ENCODE peak calls at places on chromosome 17, in ten cellular contexts. M, F, H, J, X, T, I, C, Q and S are unnamed samples.

GRCh38 chr17:65864409-65864808 is 303.0 kb upstream of the AXIN2 start:
- DNase-seq in T (no peak), H (no peak), J (no peak), X (no peak), C (no peak), M (no peak), I (no peak), F (no peak), Q (no peak), S (no peak)

GRCh38 chr17:73669771-73670170 is 25.5 kb upstream of the SDK2 start:
- DNase-seq in M (no peak), X (no peak), I (no peak), J (no peak), T (no peak), Q (no peak), F (no peak), C (no peak), H (no peak), S (no peak)

GRCh38 chr17:39868554-39868942 is 546 bp downstream of the ZPBP2 start:
- DNase-seq in X (no peak), T (no peak), M (no peak), I (no peak), C (no peak), J (no peak), Q (no peak), H (no peak), F (no peak), S (no peak)

GRCh38 chr17:66964083-66964771 is at the start of gene CACNG4:
- DNase-seq in J (no peak), Q (no peak), F (no peak), H (no peak), T (no peak), M (no peak), C (no peak), X (no peak), I (no peak), S (no peak)

GRCh38 chr17:14389656-14390055 is 88.8 kb downstream of the HS3ST3B1 start:
- DNase-seq in C (no peak), M (no peak), T (no peak), X (no peak), J (no peak), F (no peak), Q (no peak), I (no peak), H (no peak), S (no peak)

GRCh38 chr17:36623281-36623680 is 21.9 kb downstream of the MRM1 start:
- DNase-seq in I (no peak), H (no peak), T (no peak), X (no peak), C (no peak), M (no peak), J (no peak), F (no peak), Q (no peak), S (no peak)

GRCh38 chr17:38740016-38740415 is 8.1 kb downstream of the PCGF2 start:
- DNase-seq in H (no peak), Q (no peak), J (no peak), C (no peak), T (no peak), X (no peak), F (no peak), M (no peak), I (no peak), S (no peak)

GRCh38 chr17:13576661-13577526 is 24.8 kb downstream of the HS3ST3A1 start:
- DNase-seq in C (no peak), F (no peak), M (no peak), H (peak), T (no peak), Q (no peak), X (no peak), I (no peak), J (no peak), S (no peak)

GRCh38 chr17:55161935-55162555 is 102.7 kb upstream of the HLF start:
- DNase-seq in I (no peak), T (no peak), J (no peak), H (peak), M (peak), C (peak), Q (no peak), F (peak), X (no peak), S (no peak)

GRCh38 chr17:66422181-66422580 is 119.8 kb downstream of the PRKCA start:
- DNase-seq in T (no peak), M (no peak), J (no peak), Q (no peak), F (peak), X (no peak), C (no peak), H (no peak), I (no peak), S (no peak)

GRCh38 chr17:37698132-37698615 is 46.7 kb downstream of the HNF1B start:
- DNase-seq in J (no peak), M (no peak), Q (no peak), X (no peak), I (no peak), F (peak), C (peak), H (no peak), T (no peak), S (no peak)

GRCh38 chr17:16941643-16942042 is 30.3 kb downstream of the TNFRSF13B start:
- DNase-seq in T (no peak), X (no peak), I (no peak), M (no peak), Q (no peak), F (no peak), J (no peak), H (peak), C (peak), S (no peak)

GRCh38 chr17:42463976-42464400 is 5.3 kb downstream of the ATP6V0A1 start:
- DNase-seq in C (no peak), X (no peak), I (no peak), M (no peak), T (no peak), Q (no peak), J (no peak), F (no peak), H (no peak), S (no peak)

GRCh38 chr17:31582151-31582907 is 190.9 kb downstream of the RAB11FIP4 start:
- DNase-seq in I (peak), J (no peak), F (no peak), Q (no peak), T (peak), C (no peak), H (peak), X (peak), M (no peak), S (no peak)

GRCh38 chr17:72975509-72975908 is 117.0 kb downstream of the SLC39A11 start:
- DNase-seq in I (no peak), J (no peak), T (no peak), X (no peak), M (no peak), F (no peak), Q (no peak), C (no peak), H (no peak), S (no peak)

GRCh38 chr17:17988427-17988945 is 15.8 kb downstream of the DRC3 start:
- DNase-seq in H (no peak), J (no peak), C (no peak), M (no peak), Q (no peak), F (no peak), X (no peak), I (no peak), T (no peak), S (no peak)

GRCh38 chr17:32006957-32007462 is at the start of gene LRRC37B:
- DNase-seq in H (peak), Q (peak), I (peak), C (peak), M (no peak), T (peak), F (peak), X (peak), J (peak), S (peak)

GRCh38 chr17:45019177-45019711 is 32.2 kb downstream of the DCAKD start:
- DNase-seq in J (no peak), M (no peak), F (no peak), I (peak), C (peak), H (peak), Q (peak), T (no peak), X (peak), S (no peak)

GRCh38 chr17:6231886-6232767 is 161.9 kb downstream of the WSCD1 start:
- DNase-seq in H (no peak), F (peak), C (peak), M (no peak), J (no peak), X (no peak), Q (no peak), I (no peak), T (no peak), S (no peak)

GRCh38 chr17:59496178-59496577 is 69.2 kb upstream of the DHX40 start:
- DNase-seq in J (no peak), Q (no peak), I (no peak), H (no peak), F (no peak), T (no peak), M (no peak), C (no peak), X (no peak), S (no peak)

GRCh38 chr17:72419866-72420774 is 299.3 kb downstream of the SOX9 start:
- DNase-seq in T (no peak), I (no peak), C (no peak), J (no peak), M (no peak), X (no peak), F (no peak), Q (no peak), H (no peak), S (peak)

GRCh38 chr17:30253316-30253715 is 17.8 kb upstream of the SLC6A4 start:
- DNase-seq in I (no peak), F (no peak), H (no peak), J (no peak), Q (peak), M (no peak), C (no peak), X (no peak), T (no peak), S (peak)

GRCh38 chr17:41813039-41813680 is 356 bp downstream of the FKBP10 start:
- DNase-seq in H (no peak), X (no peak), M (no peak), C (no peak), Q (no peak), F (no peak), I (no peak), T (no peak), J (no peak), S (no peak)

GRCh38 chr17:48576479-48577309 is 1.5 kb downstream of the HOXB4 start:
- DNase-seq in F (no peak), H (peak), X (no peak), J (no peak), M (no peak), T (no peak), C (peak), Q (peak), I (no peak), S (no peak)

GRCh38 chr17:3788200-3788599 is 12.8 kb downstream of the ITGAE start:
- DNase-seq in J (no peak), X (no peak), C (no peak), F (no peak), T (no peak), Q (no peak), I (no peak), M (no peak), H (no peak), S (no peak)

GRCh38 chr17:65062168-65062915 is 5.8 kb upstream of the GNA13 start:
- DNase-seq in C (peak), F (peak), I (no peak), H (peak), X (no peak), J (no peak), M (no peak), Q (peak), T (no peak), S (no peak)

GRCh38 chr17:45954914-45955313 is 44.1 kb upstream of the STH start:
- DNase-seq in J (no peak), I (no peak), X (no peak), Q (no peak), C (no peak), T (no peak), F (no peak), M (no peak), H (no peak), S (no peak)

DNA sequence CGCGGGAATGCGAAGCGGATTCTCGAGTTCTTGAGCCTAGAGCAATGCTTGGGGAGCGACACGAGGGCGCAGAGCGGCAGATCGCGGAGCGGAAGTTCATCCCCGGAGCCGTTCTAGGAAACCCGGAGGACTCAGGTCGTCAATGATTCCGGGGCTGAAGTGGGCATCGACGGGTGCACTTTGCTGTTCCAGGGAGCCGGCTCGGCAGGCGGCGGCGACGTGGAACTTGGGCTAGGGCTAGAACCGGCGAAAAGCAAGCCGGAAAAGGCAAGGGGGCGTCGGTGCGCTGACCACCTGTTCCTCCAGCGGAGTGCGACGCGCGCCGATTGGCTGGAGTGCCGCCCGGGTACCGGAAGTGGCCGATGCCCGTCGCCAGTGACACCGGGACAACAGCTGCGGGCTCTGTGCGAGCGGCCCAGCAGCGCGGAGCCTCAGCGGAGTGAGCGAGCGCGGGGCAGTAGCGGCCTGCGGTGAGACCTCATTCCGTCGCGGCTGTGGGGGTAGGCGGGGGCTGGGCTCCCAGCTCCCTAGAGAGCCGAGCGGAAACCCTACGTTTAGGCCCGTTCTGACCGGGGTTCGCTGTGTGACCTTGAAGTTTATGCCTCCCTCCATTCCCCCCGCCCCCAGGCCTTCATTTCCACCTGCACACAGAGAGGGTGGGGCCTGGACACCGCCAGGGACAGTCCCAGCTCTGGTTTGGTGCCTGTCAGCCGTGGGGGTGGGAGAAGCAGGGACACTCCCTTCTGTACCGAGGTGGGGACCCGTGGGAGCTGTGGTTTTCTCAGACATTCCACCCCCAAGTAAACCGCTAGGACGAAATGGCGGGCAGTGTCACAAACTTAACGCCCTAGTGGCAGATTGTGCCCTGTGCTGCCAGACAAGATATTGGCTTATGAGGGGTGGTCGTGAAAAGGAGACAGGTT is at the start of gene ZFP3:
- DNase-seq in M (peak), J (peak), X (peak), F (peak), H (peak), C (peak), T (peak), Q (no peak), I (peak), S (peak)
- H3K4me3 ChIP-seq in M (peak), J (peak), X (peak), F (peak), H (peak), C (peak), T (peak), Q (no peak), I (peak), S (peak)

DNA sequence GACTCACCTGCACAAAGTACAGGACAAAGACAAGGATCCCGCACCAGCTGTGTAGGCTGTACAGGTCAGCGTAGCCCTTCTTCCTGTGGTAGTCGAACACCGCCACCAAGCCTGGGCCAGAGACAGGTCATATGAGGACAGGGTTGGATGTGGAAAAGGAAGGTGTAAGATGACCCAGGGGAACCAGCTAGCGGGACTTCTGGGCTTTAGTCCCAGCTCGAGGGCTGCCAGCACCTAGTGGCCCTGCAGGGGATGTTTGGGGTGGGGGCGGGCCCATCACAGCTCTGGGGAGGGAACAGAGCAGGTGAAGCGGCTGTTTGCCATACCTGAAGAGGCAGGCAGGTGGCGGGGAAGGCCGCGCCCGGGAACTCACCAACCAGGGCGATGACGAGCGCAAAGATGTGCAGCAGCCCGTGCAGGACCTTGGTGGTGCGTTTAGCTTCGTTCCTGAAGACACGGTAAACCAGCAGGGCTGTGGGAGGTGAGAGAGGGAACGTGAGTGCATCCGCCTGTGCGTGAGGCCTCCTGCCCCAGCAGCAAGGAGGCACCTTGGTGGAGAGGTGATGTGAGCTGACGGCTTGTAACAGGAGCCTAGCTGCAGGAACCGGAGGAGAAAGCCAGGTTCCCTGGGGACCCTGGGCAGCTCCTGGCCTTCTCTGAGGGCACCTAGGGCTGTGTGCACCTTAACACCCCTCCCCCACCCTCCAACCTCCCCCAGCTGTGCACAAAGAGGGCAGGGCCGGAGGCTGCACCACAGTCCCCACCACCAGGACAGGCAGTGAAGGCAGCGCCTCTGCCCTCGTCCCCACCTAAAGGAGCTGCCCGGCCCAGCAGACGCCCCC is 10.2 kb downstream of the CYB561 start:
- DNase-seq in J (no peak), F (peak), T (peak), I (no peak), X (no peak), M (no peak), C (no peak), H (no peak), Q (no peak), S (peak)
- TF ChIP-seq CTCF in J (peak), F (peak), T (no peak), I (no peak), X (no peak), M (no peak), C (no peak), H (no peak), Q (no peak), S (peak)

GRCh38 chr17:731943-732787 is at the start of gene TLCD3A:
- DNase-seq in Q (peak), T (peak), H (peak), J (no peak), X (peak), I (peak), C (peak), F (peak), M (no peak), S (peak)

GRCh38 chr17:725746-726145 is 6.7 kb upstream of the TLCD3A start:
- DNase-seq in Q (no peak), I (no peak), H (no peak), C (no peak), T (no peak), M (no peak), J (no peak), X (no peak), F (peak), S (no peak)

GRCh38 chr17:726331-726919 is 6.0 kb upstream of the TLCD3A start:
- DNase-seq in I (no peak), F (peak), C (no peak), T (no peak), Q (no peak), H (no peak), M (no peak), X (no peak), J (no peak), S (no peak)

GRCh38 chr17:725084-725483 is 7.3 kb upstream of the TLCD3A start:
- DNase-seq in F (no peak), Q (no peak), I (no peak), T (no peak), X (no peak), C (no peak), H (no peak), M (no peak), J (no peak), S (no peak)

GRCh38 chr17:728911-729310 is 3.5 kb upstream of the TLCD3A start:
- DNase-seq in T (no peak), C (no peak), X (no peak), H (no peak), Q (no peak), I (no peak), J (no peak), F (peak), M (no peak), S (peak)
- H3K4me3 ChIP-seq in T (no peak), C (no peak), X (no peak), H (no peak), Q (no peak), I (no peak), J (no peak), F (no peak), M (no peak), S (no peak)

GRCh38 chr17:58136669-58137279 is 11.4 kb upstream of the OR4D1 start:
- DNase-seq in X (no peak), F (peak), C (no peak), H (no peak), Q (peak), T (no peak), M (no peak), J (no peak), I (no peak), S (no peak)
- TF ChIP-seq CTCF in X (no peak), F (peak), C (peak), H (peak), Q (peak), T (no peak), M (peak), J (no peak), I (peak), S (no peak)

GRCh38 chr17:78838574-78839005 is 2.0 kb downstream of the USP36 start:
- DNase-seq in X (peak), F (no peak), I (no peak), C (no peak), M (no peak), T (no peak), Q (no peak), H (no peak), J (no peak), S (peak)
- H3K4me3 ChIP-seq in X (peak), F (no peak), I (peak), C (peak), M (peak), T (no peak), Q (no peak), H (peak), J (no peak), S (no peak)

GRCh38 chr17:81403040-81403467 is 7.8 kb downstream of the BAHCC1 start:
- DNase-seq in X (no peak), J (no peak), C (no peak), Q (no peak), M (no peak), T (no peak), H (peak), F (no peak), I (no peak), S (no peak)
- TF ChIP-seq CTCF in X (no peak), J (no peak), C (peak), Q (no peak), M (no peak), T (peak), H (peak), F (peak), I (peak), S (no peak)

DNA sequence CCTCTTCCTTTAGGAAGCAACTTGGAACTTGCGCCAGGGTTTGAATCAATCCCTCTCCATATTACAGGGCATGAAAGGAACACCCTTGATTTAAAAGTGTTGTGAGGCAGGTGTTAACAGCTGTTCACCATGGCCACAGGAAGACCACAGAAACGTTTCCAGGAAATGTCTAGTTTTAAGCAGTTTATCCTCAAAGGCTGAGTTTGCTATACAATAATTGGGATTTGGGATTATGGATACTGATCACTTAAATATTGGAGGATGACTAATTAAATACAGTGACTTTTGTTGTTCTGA is 77.5 kb downstream of the RPTOR start:
- DNase-seq in F (no peak), H (no peak), J (no peak), Q (no peak), I (no peak), T (no peak), C (no peak), M (no peak), X (no peak), S (no peak)
- H3K4me3 ChIP-seq in F (no peak), H (no peak), J (no peak), Q (no peak), I (no peak), T (no peak), C (no peak), M (no peak), X (no peak), S (no peak)

GRCh38 chr17:50825188-50825587 is 10.2 kb upstream of the WFIKKN2 start:
- DNase-seq in T (no peak), M (no peak), Q (no peak), F (no peak), H (no peak), C (no peak), I (no peak), X (no peak), J (no peak), S (no peak)
- TF ChIP-seq CTCF in T (no peak), M (no peak), Q (no peak), F (no peak), H (no peak), C (no peak), I (no peak), X (no peak), J (no peak), S (no peak)

DNA sequence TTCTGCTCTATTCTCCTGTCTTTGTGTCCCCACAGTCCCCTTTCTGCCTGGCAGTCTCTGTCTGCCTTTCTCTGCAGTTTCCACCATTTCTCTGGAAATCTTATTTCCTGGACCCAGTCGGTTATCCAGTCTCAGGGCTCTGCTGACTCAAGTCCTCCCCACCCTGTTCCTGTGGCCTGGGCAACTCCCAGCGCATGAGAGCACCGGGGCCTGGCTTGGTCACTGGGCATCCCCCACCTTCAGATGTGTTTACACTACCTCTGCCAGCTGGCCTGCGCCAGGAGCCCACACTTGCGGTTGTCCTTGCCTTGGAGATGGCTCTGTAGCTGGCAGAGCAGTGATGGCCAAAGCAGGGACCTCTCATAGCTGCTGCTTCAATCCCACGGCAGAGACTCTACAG is 17.2 kb downstream of the GUCY2D start:
- DNase-seq in J (no peak), Q (no peak), F (peak), M (no peak), I (no peak), T (no peak), X (no peak), H (peak), C (peak), S (no peak)
- H3K4me3 ChIP-seq in J (no peak), Q (no peak), F (no peak), M (no peak), I (no peak), T (no peak), X (no peak), H (no peak), C (no peak), S (no peak)